ENCODE peak calls at places on chromosomes 11 and 22, in five cellular contexts. One of them, this sample, is unnamed.
A peak's percentile ranks its signal among the peaks of the same experiment; 100 is the strongest.

GRCh38 chr11:71102251-71102995 is 150.0 kb downstream of the SHANK2 start:
- DNase-seq in suprapubic skin: no peak
- DNase-seq in ovary: no peak
- DNase-seq in tibial nerve: no peak
- DNase-seq in stomach: no peak
- DNase-seq in this sample: no peak

GRCh38 chr11:15484398-15484797 is 369.7 kb downstream of the INSC start:
- DNase-seq in ovary: no peak
- DNase-seq in tibial nerve: no peak
- DNase-seq in suprapubic skin: no peak
- DNase-seq in stomach: no peak
- DNase-seq in this sample: no peak

GRCh38 chr11:68052137-68052873 is 13.5 kb downstream of the TCIRG1 start:
- DNase-seq in ovary: no peak
- DNase-seq in tibial nerve: no peak
- DNase-seq in stomach: no peak
- DNase-seq in suprapubic skin: no peak
- DNase-seq in this sample: no peak

GRCh38 chr22:46788426-46789168 is 26.1 kb downstream of the TBC1D22A start:
- DNase-seq in ovary: no peak
- DNase-seq in stomach: no peak
- DNase-seq in suprapubic skin: no peak
- DNase-seq in tibial nerve: no peak
- DNase-seq in this sample: peak; percentile 52

GRCh38 chr22:43847376-43848289 is 14.7 kb downstream of the SULT4A1 start:
- DNase-seq in suprapubic skin: peak; percentile 59
- DNase-seq in tibial nerve: no peak
- DNase-seq in stomach: no peak
- DNase-seq in ovary: peak; percentile 24
- DNase-seq in this sample: peak; percentile 53

GRCh38 chr11:114166897-114167323 is 107.4 kb downstream of the ZBTB16 start:
- DNase-seq in suprapubic skin: no peak
- DNase-seq in stomach: no peak
- DNase-seq in tibial nerve: peak; percentile 79
- DNase-seq in ovary: no peak
- DNase-seq in this sample: peak; percentile 82

GRCh38 chr11:68025047-68025446 is 5.4 kb upstream of the NDUFS8 start:
- DNase-seq in tibial nerve: no peak
- DNase-seq in suprapubic skin: no peak
- DNase-seq in stomach: no peak
- DNase-seq in ovary: no peak
- DNase-seq in this sample: no peak

GRCh38 chr22:23227380-23227779 is 47.1 kb downstream of the BCR start:
- DNase-seq in tibial nerve: no peak
- DNase-seq in ovary: no peak
- DNase-seq in suprapubic skin: no peak
- DNase-seq in stomach: no peak
- DNase-seq in this sample: no peak

GRCh38 chr11:132471491-132471890 is 1060.8 kb downstream of the OPCML start:
- DNase-seq in stomach: no peak
- DNase-seq in tibial nerve: no peak
- DNase-seq in suprapubic skin: no peak
- DNase-seq in ovary: no peak
- DNase-seq in this sample: no peak

DNA sequence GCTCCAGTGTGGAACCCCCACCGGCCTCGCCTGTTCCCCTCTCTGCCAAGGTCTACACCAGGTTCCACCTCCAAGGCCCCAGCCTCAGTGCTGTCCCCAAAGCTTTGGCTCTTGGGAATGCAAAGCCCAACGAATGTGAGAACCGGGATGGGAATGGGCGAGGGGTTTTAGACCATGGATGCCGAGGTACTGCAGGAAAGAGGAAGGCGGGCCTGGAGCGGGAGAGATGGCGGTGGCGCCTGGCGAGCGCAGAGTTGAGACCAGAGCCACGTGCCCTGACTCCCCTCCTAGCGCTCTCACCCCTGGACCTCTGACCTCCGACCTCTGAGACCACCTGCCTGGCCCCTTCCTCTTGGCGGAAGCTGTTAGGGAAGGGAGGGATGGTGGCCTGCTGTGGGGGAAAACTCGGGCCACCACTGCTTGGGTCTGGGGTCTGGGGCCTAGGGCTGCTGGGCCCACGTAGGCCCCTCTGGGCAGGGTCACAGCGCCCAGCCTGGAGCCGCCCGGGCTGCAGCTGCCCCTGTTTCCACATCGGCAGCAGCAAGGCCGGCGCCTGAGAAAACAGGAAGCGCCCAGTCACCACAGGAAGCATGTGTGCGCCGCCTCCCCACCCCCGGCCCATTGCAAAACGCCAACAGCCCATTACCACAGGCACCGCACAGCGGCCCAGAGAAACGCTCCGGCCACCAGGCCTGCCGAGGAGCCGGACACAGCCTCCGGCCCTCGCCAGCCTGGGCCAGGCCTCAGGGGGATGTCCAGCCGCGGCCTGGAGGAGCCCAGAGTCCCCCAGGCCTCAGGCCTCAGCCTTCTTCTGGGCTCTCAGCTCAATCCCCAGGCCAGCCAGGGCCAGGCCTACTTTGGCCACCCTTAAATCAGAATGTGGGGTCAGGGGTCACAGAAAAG is 13.8 kb upstream of the SLC39A13 start:
- DNase-seq in suprapubic skin: no peak
- DNase-seq in tibial nerve: no peak
- DNase-seq in stomach: peak; percentile 52
- DNase-seq in ovary: no peak
- DNase-seq in this sample: peak; percentile 61
- TF ChIP-seq EP300 in suprapubic skin: no peak
- TF ChIP-seq EP300 in tibial nerve: peak; percentile 63
- TF ChIP-seq EP300 in stomach: no peak
- TF ChIP-seq EP300 in ovary: no peak
- TF ChIP-seq EP300 in this sample: no peak

GRCh38 chr22:20108757-20109230 is 7.1 kb upstream of the RANBP1 start:
- DNase-seq in stomach: no peak
- DNase-seq in ovary: no peak
- DNase-seq in suprapubic skin: no peak
- DNase-seq in tibial nerve: no peak
- DNase-seq in this sample: no peak

GRCh38 chr22:20107951-20108756 is 7.8 kb upstream of the RANBP1 start:
- DNase-seq in stomach: no peak
- DNase-seq in suprapubic skin: no peak
- DNase-seq in tibial nerve: no peak
- DNase-seq in ovary: no peak
- DNase-seq in this sample: no peak

GRCh38 chr22:20106849-20107237 is 9.1 kb upstream of the RANBP1 start:
- DNase-seq in ovary: no peak
- DNase-seq in tibial nerve: no peak
- DNase-seq in stomach: no peak
- DNase-seq in suprapubic skin: no peak
- DNase-seq in this sample: no peak

GRCh38 chr22:20106205-20106848 is 9.6 kb upstream of the RANBP1 start:
- DNase-seq in tibial nerve: no peak
- DNase-seq in ovary: no peak
- DNase-seq in suprapubic skin: no peak
- DNase-seq in stomach: no peak
- DNase-seq in this sample: no peak

DNA sequence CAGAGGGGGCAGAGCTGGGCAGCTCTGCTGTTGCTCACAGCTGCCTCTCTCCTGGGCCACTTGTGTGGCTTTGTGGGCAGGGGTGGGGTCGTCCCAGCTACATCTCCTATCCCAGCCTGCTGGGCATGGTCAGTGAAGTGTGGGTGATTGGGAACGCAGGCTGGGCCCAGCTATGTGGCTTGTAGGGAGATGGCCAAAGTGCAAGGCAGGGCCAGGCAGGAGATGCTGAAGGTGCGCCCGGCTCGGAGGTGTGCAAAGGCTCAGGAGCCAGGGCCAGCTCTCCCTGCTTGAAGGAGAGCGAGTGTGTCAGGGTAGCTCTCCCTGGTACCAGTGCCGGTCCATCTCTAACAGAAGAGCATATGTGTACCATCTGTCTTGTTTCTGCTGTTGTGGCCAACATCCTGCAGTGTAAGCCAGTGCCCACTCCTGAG is 8.4 kb upstream of the RANBP1 start:
- DNase-seq in tibial nerve: no peak
- DNase-seq in ovary: no peak
- DNase-seq in stomach: no peak
- DNase-seq in suprapubic skin: no peak
- DNase-seq in this sample: no peak
- H3K27ac ChIP-seq in tibial nerve: no peak overlapping the region
- H3K27ac ChIP-seq in ovary: no peak overlapping the region
- H3K27ac ChIP-seq in stomach: no peak overlapping the region
- H3K27ac ChIP-seq in suprapubic skin: no peak overlapping the region
- H3K27ac ChIP-seq in this sample: no peak overlapping the region

DNA sequence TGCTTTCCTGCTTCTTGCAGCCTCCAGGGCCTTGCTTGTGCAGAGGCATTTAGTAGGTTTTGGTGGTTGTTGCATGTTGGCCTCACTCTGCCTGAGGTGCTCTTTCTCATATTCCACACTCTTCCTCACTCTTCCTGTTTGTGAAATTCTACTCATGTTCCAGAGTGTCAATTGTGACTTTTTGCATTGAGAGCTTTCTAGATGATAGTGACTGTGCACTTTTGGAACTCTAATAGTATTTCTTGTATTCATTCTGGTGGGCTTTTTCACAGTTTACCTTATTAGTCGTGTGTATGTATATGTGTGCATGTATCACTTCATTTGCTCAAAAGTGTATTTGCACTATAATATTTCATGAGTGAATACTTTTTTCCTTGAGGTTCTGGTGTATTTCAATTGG is 11.3 kb downstream of the HSD17B12 start:
- DNase-seq in stomach: no peak
- DNase-seq in suprapubic skin: no peak
- DNase-seq in tibial nerve: no peak
- DNase-seq in ovary: no peak
- DNase-seq in this sample: no peak
- H3K36me3 ChIP-seq in stomach: no peaks in the 10 kb centered on the region
- H3K36me3 ChIP-seq in suprapubic skin: no peaks in the 10 kb centered on the region
- H3K36me3 ChIP-seq in tibial nerve: no peaks in the 10 kb centered on the region
- H3K36me3 ChIP-seq in ovary: no peaks in the 10 kb centered on the region
- H3K36me3 ChIP-seq in this sample: no peaks in the 10 kb centered on the region

GRCh38 chr11:88359529-88359928 is 22.0 kb upstream of the CTSC start:
- DNase-seq in tibial nerve: no peak
- DNase-seq in ovary: no peak
- DNase-seq in stomach: no peak
- DNase-seq in suprapubic skin: no peak
- DNase-seq in this sample: no peak
- TF ChIP-seq EP300 in tibial nerve: no peak
- TF ChIP-seq EP300 in ovary: no peak
- TF ChIP-seq EP300 in stomach: no peak
- TF ChIP-seq EP300 in suprapubic skin: no peak
- TF ChIP-seq EP300 in this sample: no peak

DNA sequence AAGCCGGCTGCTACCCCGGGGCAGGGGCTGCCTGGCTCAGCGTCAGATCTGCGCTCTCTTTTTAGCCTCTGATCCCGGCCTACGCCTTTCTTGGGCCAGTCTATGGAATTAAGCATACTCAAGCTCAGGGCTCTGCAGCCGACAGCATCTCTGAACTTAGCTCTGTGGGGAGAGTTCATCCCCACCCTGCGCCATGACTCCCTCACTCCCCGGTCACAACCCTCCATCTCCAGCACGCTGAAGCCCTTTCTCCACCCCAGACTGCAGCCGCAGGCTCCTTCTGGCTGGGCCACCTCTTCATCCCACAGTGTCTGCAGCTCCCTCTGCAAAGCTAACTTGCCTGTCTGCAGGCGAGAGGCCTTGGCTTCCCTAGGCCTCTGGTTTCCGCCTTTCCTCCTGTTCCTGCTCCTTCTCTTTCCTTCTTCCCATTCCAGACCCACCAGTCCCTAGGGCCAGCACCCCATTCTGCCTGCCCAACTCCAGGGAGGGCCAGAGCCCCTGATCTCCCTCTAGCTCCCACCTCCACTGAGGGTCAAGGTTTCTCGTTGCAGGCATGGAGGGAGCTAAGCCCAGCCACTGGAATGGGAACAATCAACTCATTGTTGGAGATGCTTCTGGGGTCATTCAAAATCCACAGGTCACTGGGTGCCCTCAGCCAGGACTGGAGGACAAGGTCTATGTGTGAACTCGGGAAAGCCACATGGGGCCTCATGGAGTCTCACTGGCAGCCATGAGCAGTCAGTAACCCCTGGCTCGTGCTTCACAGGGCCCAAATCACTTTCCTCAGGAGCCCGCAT is 39.1 kb downstream of the ADAMTS15 start:
- DNase-seq in ovary: no peak
- DNase-seq in stomach: no peak
- DNase-seq in suprapubic skin: no peak
- DNase-seq in tibial nerve: no peak
- DNase-seq in this sample: no peak
- H3K27ac ChIP-seq in ovary: no peak overlapping the region
- H3K27ac ChIP-seq in stomach: peak overlapping the region; percentile 64
- H3K27ac ChIP-seq in suprapubic skin: no peak overlapping the region
- H3K27ac ChIP-seq in tibial nerve: no peak overlapping the region
- H3K27ac ChIP-seq in this sample: no peak overlapping the region

DNA sequence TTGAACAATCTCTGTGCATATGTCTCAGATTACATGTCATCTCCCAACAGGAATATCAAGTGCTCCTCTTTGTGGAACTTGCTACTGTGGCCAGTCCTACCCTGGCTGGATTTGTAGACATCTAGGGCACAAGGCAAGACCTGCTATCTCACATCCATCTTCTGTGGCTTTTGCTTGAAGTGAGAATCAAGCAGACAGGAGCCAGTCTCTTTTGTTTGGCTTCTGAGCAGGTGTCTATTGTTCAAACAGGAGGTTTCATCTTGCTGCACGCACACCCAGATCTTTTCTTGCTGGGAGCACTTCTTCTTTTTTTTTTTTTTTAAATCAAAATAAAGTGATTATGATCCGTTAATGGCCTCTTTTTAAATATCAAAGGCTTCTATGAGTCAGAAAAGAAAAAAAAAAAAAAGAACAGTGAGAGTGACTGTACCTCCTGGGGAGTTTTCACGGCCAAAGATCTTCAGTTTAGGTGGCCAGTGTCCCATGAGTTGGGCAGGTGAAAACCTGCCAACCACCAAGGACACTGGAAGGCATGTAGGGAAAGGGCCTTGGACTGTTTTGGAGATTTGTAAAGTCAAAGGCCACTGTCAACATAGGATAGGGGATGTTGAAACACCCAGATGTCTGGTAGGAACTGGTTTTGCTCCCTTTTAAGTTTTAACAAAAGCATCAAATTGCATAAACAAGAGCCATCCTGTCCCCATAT is 78.1 kb downstream of the CD44 start:
- DNase-seq in suprapubic skin: no peak
- DNase-seq in tibial nerve: no peak
- DNase-seq in ovary: no peak
- DNase-seq in stomach: no peak
- DNase-seq in this sample: no peak
- H3K36me3 ChIP-seq in suprapubic skin: peaks cover 67% of the 10 kb centered on the region
- H3K36me3 ChIP-seq in tibial nerve: no peaks in the 10 kb centered on the region
- H3K36me3 ChIP-seq in ovary: no peaks in the 10 kb centered on the region
- H3K36me3 ChIP-seq in stomach: peaks cover 9% of the 10 kb centered on the region
- H3K36me3 ChIP-seq in this sample: no peaks in the 10 kb centered on the region

GRCh38 chr11:16809901-16810668 is 71.6 kb downstream of the C11orf58 start:
- DNase-seq in suprapubic skin: no peak
- DNase-seq in stomach: no peak
- DNase-seq in tibial nerve: no peak
- DNase-seq in ovary: no peak
- DNase-seq in this sample: peak; percentile 75
- TF ChIP-seq EP300 in suprapubic skin: no peak
- TF ChIP-seq EP300 in stomach: no peak
- TF ChIP-seq EP300 in tibial nerve: peak; percentile 44
- TF ChIP-seq EP300 in ovary: no peak
- TF ChIP-seq EP300 in this sample: no peak